ENCODE peak calls at places on chromosomes 1 and 21, in seven cellular contexts. Y is CD8-positive, alpha-beta T cell; O is SK-N-SH; Q is fibroblast of lung; M is activated CD4-positive, CD25-positive, alpha-beta regulatory T cell treated with anti-CD3 and anti-CD28 coated beads, Interleukin-2, amount 50 U/mL, for 72 hours; J is coronary artery; I is mesothelial cell of epicardium. D is an unnamed sample.

GRCh38 chr1:247077768-247078314 is 770 bp downstream of the ZNF670 start:
- DNase-seq in Q (peak; percentile 15), O (peak; percentile 32), M (no peak), Y (no peak), I (no peak), J (no peak), D (peak; percentile 7)

GRCh38 chr1:201593200-201593828 is 54.4 kb downstream of the NAV1 start:
- DNase-seq in Y (no peak), J (no peak), M (no peak), Q (peak; percentile 97), O (peak; percentile 71), I (no peak), D (no peak)

GRCh38 chr1:25099343-25099951 is 132.9 kb downstream of the SYF2 start:
- DNase-seq in I (no peak), Q (no peak), O (peak; percentile 80), M (no peak), J (no peak), Y (peak; percentile 14), D (no peak)

GRCh38 chr1:59569198-59569597 is 245.6 kb upstream of the HOOK1 start:
- DNase-seq in Q (no peak), J (no peak), I (no peak), Y (no peak), O (no peak), M (no peak), D (no peak)

GRCh38 chr1:85975770-85976386 is 180.7 kb downstream of the COL24A1 start:
- DNase-seq in M (no peak), Y (no peak), O (no peak), I (no peak), J (no peak), Q (no peak), D (no peak)

GRCh38 chr21:35217504-35218060 is 168.5 kb upstream of the RUNX1 start:
- DNase-seq in Y (no peak), M (no peak), J (no peak), O (no peak), I (no peak), Q (peak; percentile 82), D (no peak)

GRCh38 chr1:56709269-56709880 is 64.3 kb downstream of the PRKAA2 start:
- DNase-seq in Q (peak; percentile 76), J (no peak), O (peak; percentile 32), M (no peak), I (no peak), Y (no peak), D (no peak)

GRCh38 chr1:210633636-210634035 is 304.9 kb downstream of the HHAT start:
- DNase-seq in M (no peak), Y (no peak), Q (no peak), I (no peak), O (no peak), J (no peak), D (no peak)

GRCh38 chr1:22500476-22500875 is 48.8 kb downstream of the ZBTB40 start:
- DNase-seq in Y (no peak), M (no peak), Q (peak; percentile 80), O (no peak), J (no peak), I (no peak), D (no peak)

GRCh38 chr1:23909412-23909811 is 3.8 kb downstream of the CNR2 start:
- DNase-seq in I (no peak), M (no peak), O (no peak), J (no peak), Q (no peak), Y (no peak), D (no peak)

GRCh38 chr1:111359376-111359775 is 68.2 kb downstream of the OVGP1 start:
- DNase-seq in I (no peak), Y (no peak), Q (no peak), M (no peak), O (no peak), J (no peak), D (no peak)

GRCh38 chr1:202677433-202677832 is 32.8 kb downstream of the SYT2 start:
- DNase-seq in Q (no peak), J (no peak), Y (no peak), I (no peak), M (no peak), O (no peak), D (no peak)

GRCh38 chr1:10210841-10211804 is 753 bp downstream of the KIF1B start:
- DNase-seq in Q (peak; percentile 93), Y (no peak), O (peak; percentile 76), M (peak; percentile 36), J (peak; percentile 97), I (peak; percentile 61), D (no peak)